ENCODE peak calls at places on chromosome 13, in seven cellular contexts. Y, M, H, T, E, Z and J are unnamed samples.

GRCh38 chr13:29160862-29161261 is 340.7 kb downstream of the MTUS2 start:
- DNase-seq in Y (no peak), M (no peak), H (no peak), T (no peak), E (no peak), Z (no peak), J (no peak)

GRCh38 chr13:109509154-109509905 is 277.1 kb downstream of the IRS2 start:
- DNase-seq in Y (no peak), M (no peak), H (no peak), T (no peak), E (no peak), Z (no peak), J (peak)

GRCh38 chr13:89465366-89465765 is 1794.2 kb downstream of the SLITRK5 start:
- DNase-seq in Y (peak), M (peak), H (no peak), T (no peak), E (no peak), Z (no peak), J (no peak)

GRCh38 chr13:23372264-23372905 is 61.1 kb downstream of the SACS start:
- DNase-seq in Y (no peak), M (no peak), H (no peak), T (no peak), E (no peak), Z (no peak), J (no peak)

GRCh38 chr13:101449971-101450748 is 2.3 kb upstream of the ITGBL1 start:
- DNase-seq in Y (peak), M (no peak), H (no peak), T (no peak), E (no peak), Z (no peak), J (no peak)

GRCh38 chr13:51970251-51970793 is 40.9 kb downstream of the ATP7B start:
- DNase-seq in Y (no peak), M (no peak), H (no peak), T (no peak), E (no peak), Z (no peak), J (no peak)

GRCh38 chr13:53160211-53160610 is 131.6 kb downstream of the OLFM4 start:
- DNase-seq in Y (no peak), M (no peak), H (no peak), T (no peak), E (no peak), Z (no peak), J (no peak)

GRCh38 chr13:29922896-29923295 is 72.5 kb upstream of the UBL3 start:
- DNase-seq in Y (no peak), M (no peak), H (no peak), T (no peak), E (no peak), Z (no peak), J (no peak)

GRCh38 chr13:110047511-110047910 is 259.4 kb downstream of the COL4A1 start:
- DNase-seq in Y (no peak), M (no peak), H (peak), T (no peak), E (no peak), Z (no peak), J (no peak)

GRCh38 chr13:65966991-65967451 is 1263.1 kb downstream of the PCDH9 start:
- DNase-seq in Y (peak), M (no peak), H (peak), T (no peak), E (peak), Z (peak), J (peak)

GRCh38 chr13:112203614-112204013 is 136.7 kb downstream of the SOX1 start:
- DNase-seq in Y (no peak), M (no peak), H (no peak), T (no peak), E (no peak), Z (no peak), J (no peak)

DNA sequence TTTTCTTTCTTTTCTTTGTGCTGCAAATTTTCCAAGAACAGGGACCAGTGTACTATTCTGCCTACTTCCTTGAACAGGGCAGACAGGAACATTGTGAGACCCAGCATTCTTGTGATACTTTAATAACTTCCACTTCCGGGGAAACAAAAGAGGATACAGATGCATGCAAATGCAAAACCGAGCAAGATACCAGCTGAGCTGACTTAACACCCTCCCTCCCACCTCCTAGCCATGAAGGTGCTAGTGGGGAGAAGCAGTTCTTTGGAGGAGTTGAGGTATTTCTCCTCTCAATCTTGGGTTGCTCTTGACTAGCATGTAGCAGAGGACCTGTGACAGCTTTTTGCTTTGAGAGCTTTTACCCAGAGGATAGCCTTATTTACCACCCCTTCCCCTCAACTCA is 111.2 kb downstream of the KLF5 start:
- DNase-seq in Y (no peak), M (no peak), H (no peak), T (no peak), E (no peak), Z (no peak), J (no peak)
- TF ChIP-seq JUND in Y (no peak), M (no peak), H (no peak), T (no peak), E (no peak), Z (no peak), J (no peak)

GRCh38 chr13:84609716-84610115 is 727.4 kb upstream of the SLITRK1 start:
- DNase-seq in Y (no peak), M (no peak), H (no peak), T (no peak), E (no peak), Z (no peak), J (no peak)

GRCh38 chr13:84606616-84607015 is 724.3 kb upstream of the SLITRK1 start:
- DNase-seq in Y (no peak), M (no peak), H (no peak), T (no peak), E (no peak), Z (no peak), J (no peak)

GRCh38 chr13:84605927-84606326 is 723.7 kb upstream of the SLITRK1 start:
- DNase-seq in Y (no peak), M (no peak), H (no peak), T (no peak), E (no peak), Z (no peak), J (no peak)

DNA sequence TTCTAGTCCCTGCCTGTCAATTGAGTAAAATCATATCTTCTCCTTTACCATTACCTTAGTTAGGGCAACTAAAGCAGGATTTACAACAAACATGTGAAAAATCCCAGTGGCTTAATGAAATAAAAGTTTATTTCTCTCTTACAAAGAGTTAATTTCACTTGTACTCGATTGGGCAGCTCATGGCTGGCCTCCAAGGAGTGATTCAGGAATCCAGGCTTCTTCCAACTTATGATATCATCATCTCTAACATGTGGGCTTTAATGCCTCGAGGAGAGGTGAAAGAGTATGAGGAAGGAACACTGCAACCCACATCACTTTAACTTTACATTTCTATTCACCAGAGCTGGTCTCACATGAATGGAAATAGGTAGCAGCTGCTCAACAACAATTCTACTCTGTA is 725.3 kb upstream of the SLITRK1 start:
- DNase-seq in Y (no peak), M (no peak), H (no peak), T (no peak), E (no peak), Z (no peak), J (no peak)
- TF ChIP-seq JUND in Y (no peak), M (no peak), H (peak), T (no peak), E (no peak), Z (no peak), J (no peak)

DNA sequence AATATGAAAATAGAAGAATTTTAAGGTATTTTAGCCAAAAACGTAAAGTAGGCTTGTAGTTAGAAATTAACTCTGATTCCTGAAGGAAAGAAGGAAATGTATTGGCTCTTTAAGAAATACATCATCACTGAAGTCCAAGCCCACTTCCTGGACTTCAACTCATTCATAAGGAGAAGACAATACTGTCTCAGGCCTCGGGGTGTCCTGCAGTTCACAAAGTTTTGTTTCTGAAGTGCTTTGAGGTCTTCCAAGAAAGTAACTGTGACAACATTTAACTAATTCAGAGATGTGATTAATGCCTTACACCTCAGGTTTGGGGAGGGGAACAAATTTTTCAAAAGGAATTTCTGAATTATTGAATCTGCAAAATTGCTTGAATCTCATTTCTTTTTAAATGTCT is 65.8 kb upstream of the STARD13 start:
- DNase-seq in Y (peak), M (no peak), H (no peak), T (no peak), E (no peak), Z (no peak), J (peak)
- TF ChIP-seq JUND in Y (no peak), M (no peak), H (no peak), T (no peak), E (no peak), Z (no peak), J (no peak)

GRCh38 chr13:44688652-44689051 is 112.5 kb upstream of the TSC22D1 start:
- DNase-seq in Y (no peak), M (no peak), H (no peak), T (no peak), E (no peak), Z (no peak), J (no peak)

GRCh38 chr13:44690376-44690775 is 114.2 kb upstream of the TSC22D1 start:
- DNase-seq in Y (no peak), M (no peak), H (no peak), T (no peak), E (no peak), Z (no peak), J (no peak)

GRCh38 chr13:44680746-44681355 is 104.7 kb upstream of the TSC22D1 start:
- DNase-seq in Y (no peak), M (no peak), H (no peak), T (no peak), E (no peak), Z (no peak), J (no peak)

GRCh38 chr13:44686478-44687071 is 110.4 kb upstream of the TSC22D1 start:
- DNase-seq in Y (no peak), M (no peak), H (no peak), T (no peak), E (no peak), Z (no peak), J (no peak)

GRCh38 chr13:44685641-44686040 is 109.5 kb upstream of the TSC22D1 start:
- DNase-seq in Y (no peak), M (no peak), H (no peak), T (no peak), E (no peak), Z (no peak), J (no peak)
- TF ChIP-seq JUND in Y (no peak), M (no peak), H (no peak), T (no peak), E (no peak), Z (no peak), J (no peak)

DNA sequence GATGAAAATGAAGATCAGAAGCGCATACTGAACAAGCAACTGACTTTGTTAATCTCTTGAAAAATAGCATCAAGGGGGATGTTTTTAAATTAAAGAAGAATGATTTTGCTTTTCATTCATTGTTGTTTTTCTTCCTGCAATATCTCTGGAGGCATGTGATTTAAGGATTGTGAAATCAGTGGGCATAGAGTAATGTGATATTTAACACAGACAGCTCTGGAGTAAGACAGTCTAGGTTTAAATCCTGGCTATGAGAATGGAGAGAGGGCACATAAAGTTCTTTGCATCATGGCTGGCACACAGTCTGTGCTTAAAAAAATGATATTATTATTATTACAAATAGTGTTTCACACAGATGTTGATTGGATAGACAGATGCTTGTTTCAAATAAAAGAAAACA is 243.1 kb upstream of the NBEA start:
- DNase-seq in Y (no peak), M (no peak), H (no peak), T (no peak), E (no peak), Z (no peak), J (no peak)
- TF ChIP-seq JUND in Y (no peak), M (no peak), H (no peak), T (no peak), E (no peak), Z (no peak), J (no peak)

DNA sequence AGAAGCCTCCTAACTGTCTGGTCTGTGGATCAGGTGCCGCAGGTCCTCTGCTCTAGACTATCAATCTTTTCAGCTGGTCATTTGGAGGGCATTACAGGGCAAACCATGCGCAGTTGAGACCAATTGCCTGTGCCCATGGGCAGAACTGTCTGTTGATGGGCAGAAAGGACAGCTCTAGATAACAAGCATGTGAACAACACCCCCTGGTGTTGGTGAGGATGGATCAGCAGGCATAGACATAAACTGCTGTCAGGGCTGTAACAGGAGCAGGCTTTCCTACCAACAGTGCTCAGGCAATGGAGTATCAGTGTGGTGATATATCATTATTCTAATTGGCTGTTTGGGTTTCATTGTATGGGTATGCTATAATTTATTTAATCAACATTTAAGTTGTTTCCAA is 104.7 kb upstream of the KL start:
- DNase-seq in Y (peak), M (no peak), H (peak), T (no peak), E (peak), Z (peak), J (peak)
- TF ChIP-seq JUND in Y (no peak), M (no peak), H (no peak), T (no peak), E (no peak), Z (no peak), J (no peak)